ENCODE peak calls at places on chromosomes 5 and 9, in six cellular contexts. G is gastrocnemius medialis; E is cardiac muscle cell; H is astrocyte; N is ovary; L is CD4-positive, alpha-beta memory T cell. X is an unnamed sample.

GRCh38 chr9:121201045-121201737 is 478 bp downstream of the RAB14 start:
- DNase-seq in H (no peak), N (no peak), L (peak; percentile 56), E (peak; percentile 14), G (peak; percentile 6), X (peak; percentile 33)

GRCh38 chr5:74334034-74334433 is 306.5 kb downstream of the ENC1 start:
- DNase-seq in L (no peak), H (no peak), G (no peak), E (no peak), N (no peak), X (no peak)

GRCh38 chr5:56088967-56089829 is 94.4 kb upstream of the IL6ST start:
- DNase-seq in L (no peak), H (peak; percentile 83), N (no peak), E (peak; percentile 78), G (no peak), X (no peak)

GRCh38 chr9:108149346-108149745 is 659.8 kb upstream of the KLF4 start:
- DNase-seq in L (no peak), E (no peak), N (no peak), H (no peak), G (no peak), X (no peak)

GRCh38 chr9:93814561-93814960 is 140.6 kb downstream of the BARX1 start:
- DNase-seq in L (no peak), H (no peak), N (no peak), E (no peak), G (no peak), X (no peak)

GRCh38 chr5:136226401-136226800 is 33.4 kb upstream of the SMIM32 start:
- DNase-seq in G (no peak), E (no peak), H (no peak), N (no peak), L (no peak), X (no peak)

GRCh38 chr5:133907075-133907474 is 61.4 kb downstream of the C5orf15 start:
- DNase-seq in E (no peak), L (no peak), G (no peak), H (no peak), N (no peak), X (no peak)

GRCh38 chr9:107633375-107633774 is 143.8 kb upstream of the KLF4 start:
- DNase-seq in N (no peak), L (no peak), G (no peak), E (no peak), H (no peak), X (no peak)

GRCh38 chr9:85615792-85616191 is 126.0 kb downstream of the AGTPBP1 start:
- DNase-seq in L (no peak), H (no peak), G (no peak), N (no peak), E (no peak), X (no peak)

GRCh38 chr5:65861830-65862241 is 64.5 kb upstream of the ERBIN start:
- DNase-seq in L (no peak), G (no peak), H (peak; percentile 93), N (no peak), E (peak; percentile 81), X (no peak)

GRCh38 chr5:151820903-151821302 is 49.1 kb downstream of the G3BP1 start:
- DNase-seq in G (no peak), N (no peak), L (no peak), E (no peak), H (no peak), X (no peak)

GRCh38 chr9:438961-439768 is 224.5 kb downstream of the DOCK8 start:
- DNase-seq in H (no peak), G (no peak), L (no peak), E (peak; percentile 93), N (peak; percentile 23), X (no peak)

GRCh38 chr9:112443200-112443599 is 43.4 kb upstream of the KIAA1958 start:
- DNase-seq in L (peak; percentile 14), N (no peak), H (no peak), E (peak; percentile 41), G (no peak), X (peak; percentile 16)

GRCh38 chr5:79503794-79504495 is 10.0 kb downstream of the HOMER1 start:
- DNase-seq in G (no peak), L (no peak), H (no peak), N (no peak), E (no peak), X (no peak)

GRCh38 chr5:38663276-38663675 is 106.8 kb upstream of the LIFR start:
- DNase-seq in E (no peak), G (no peak), L (no peak), N (no peak), H (no peak), X (no peak)

GRCh38 chr5:140565024-140565779 is 574 bp downstream of the SLC35A4 start:
- DNase-seq in H (peak; percentile 26), G (no peak), L (no peak), N (no peak), E (peak; percentile 15), X (no peak)

GRCh38 chr5:140566665-140567064 is 2.0 kb downstream of the SLC35A4 start:
- DNase-seq in L (no peak), E (no peak), G (no peak), H (no peak), N (no peak), X (no peak)

GRCh38 chr5:140563554-140563953 is 844 bp downstream of the APBB3 start:
- DNase-seq in N (peak; percentile 52), L (no peak), G (no peak), H (no peak), E (no peak), X (no peak)

GRCh38 chr5:140565780-140566095 is 1.1 kb downstream of the SLC35A4 start:
- DNase-seq in G (no peak), N (no peak), L (no peak), E (peak; percentile 23), H (no peak), X (no peak)

DNA sequence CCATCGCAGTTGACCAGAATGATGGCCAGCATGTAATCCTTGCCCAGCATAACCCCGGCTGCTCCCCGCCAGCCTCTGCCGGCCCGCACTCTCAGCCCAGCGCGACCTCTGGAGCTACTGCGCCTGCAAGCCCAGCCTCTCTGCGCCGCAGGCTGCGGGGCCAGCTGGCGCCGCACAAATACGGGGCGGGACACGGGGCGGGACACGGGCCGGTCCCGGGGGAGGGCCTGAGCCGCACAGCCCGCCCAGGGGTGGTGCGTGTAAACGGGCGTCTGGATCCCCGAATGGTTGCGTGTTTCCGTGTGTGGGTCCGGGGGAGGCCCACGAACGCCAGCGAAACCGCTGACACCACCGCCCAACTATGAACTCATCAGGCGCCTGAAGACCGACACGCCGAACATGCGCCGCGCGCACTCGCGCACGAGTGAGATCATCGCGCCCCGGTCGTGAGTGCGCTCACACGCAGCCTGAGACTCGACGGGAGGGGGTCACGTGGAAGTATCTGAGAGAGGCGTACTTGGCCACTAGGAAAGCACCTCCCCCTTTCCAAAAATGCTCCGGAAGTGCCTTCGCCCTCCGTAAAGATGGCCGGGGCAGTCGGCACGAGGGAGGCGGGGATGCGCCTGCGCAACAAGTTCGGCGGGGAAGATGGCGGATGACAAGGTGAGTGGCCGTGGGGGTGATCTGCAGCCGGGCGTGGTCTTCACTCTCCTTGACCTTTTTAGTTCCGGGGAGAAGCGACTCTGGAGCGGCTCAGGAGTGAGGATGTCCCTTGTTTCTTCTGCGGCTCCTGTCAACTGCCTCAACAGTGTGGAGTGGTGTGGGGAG is at the start of the genes APBB3 and SLC35A4:
- DNase-seq in L (peak; percentile 100), N (peak; percentile 95), E (peak; percentile 99), H (peak; percentile 98), G (peak; percentile 98), X (peak; percentile 98)
- H3K4me1 ChIP-seq in L (peaks cover 42% of the 10 kb centered on the region), N (peaks cover 9% of the 10 kb centered on the region), E (peaks cover 14% of the 10 kb centered on the region), H (peaks cover 18% of the 10 kb centered on the region), G (peaks cover 62% of the 10 kb centered on the region), X (peaks cover 25% of the 10 kb centered on the region)

DNA sequence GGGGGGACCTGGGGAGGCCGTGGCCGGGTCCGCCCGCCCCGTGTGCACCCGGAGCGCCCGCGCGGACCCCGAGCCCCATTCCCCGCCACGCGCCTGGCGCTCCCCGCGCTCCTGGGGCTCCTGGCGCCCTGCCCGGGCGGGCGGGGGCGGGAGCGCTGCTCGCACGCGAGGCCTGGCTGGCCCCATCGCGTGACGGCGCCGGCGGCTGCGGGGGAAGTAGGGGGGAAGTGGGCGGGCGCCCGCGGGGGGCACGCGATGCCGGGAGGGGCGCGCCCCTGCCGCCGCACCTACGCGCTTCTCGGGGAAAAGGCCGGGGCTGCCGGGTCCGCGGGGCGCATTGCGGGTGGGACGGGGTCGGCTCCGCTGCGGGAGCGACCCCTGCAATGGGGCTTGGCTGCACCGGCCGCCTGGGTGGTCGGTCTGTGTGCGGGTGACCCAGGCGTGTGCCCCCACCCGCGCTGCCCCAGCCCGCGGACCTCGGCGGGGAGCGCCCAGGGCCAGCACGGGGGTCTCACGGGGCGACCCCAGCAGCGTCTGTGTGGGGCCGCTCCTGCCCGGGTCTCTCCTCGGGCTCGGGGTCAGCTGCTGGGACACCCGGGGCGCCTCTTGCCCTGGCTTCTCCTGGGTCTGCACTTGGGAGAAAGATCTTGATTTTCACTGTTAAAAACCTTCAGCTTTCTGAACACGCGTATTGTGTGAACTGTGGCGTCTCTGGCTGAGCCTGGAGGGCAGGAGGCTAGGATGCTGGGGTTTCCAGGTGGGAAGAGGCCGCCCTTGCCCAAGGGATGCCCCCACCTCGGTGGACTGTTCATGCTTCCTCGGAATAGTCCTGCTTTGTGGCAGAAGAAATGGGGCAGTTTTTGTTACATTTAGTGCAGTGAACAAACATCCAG is 52.4 kb downstream of the AHRR start:
- DNase-seq in E (peak; percentile 73), H (peak; percentile 46), G (no peak), N (peak; percentile 77), L (peak; percentile 32), X (no peak)
- H3K4me3 ChIP-seq in E (peak overlapping the region; percentile 26), H (peak overlapping the region; percentile 35), G (no peak overlapping the region), N (peak overlapping the region; percentile 32), L (no peak overlapping the region), X (no peak overlapping the region)

GRCh38 chr5:34490501-34491250 is 165.5 kb upstream of the RAI14 start:
- DNase-seq in N (no peak), L (no peak), E (peak; percentile 25), H (no peak), G (no peak), X (no peak)
- H3K27ac ChIP-seq in N (no peak overlapping the region), L (no peak overlapping the region), E (peak overlapping the region; percentile 90), H (no peak overlapping the region), G (no peak overlapping the region), X (no peak overlapping the region)

GRCh38 chr5:96121362-96121761 is 159.7 kb upstream of the ELL2 start:
- DNase-seq in L (no peak), G (no peak), N (no peak), H (no peak), E (no peak), X (no peak)
- H3K4me1 ChIP-seq in L (no peaks in the 10 kb centered on the region), G (peaks cover 6% of the 10 kb centered on the region), N (no peaks in the 10 kb centered on the region), H (no peaks in the 10 kb centered on the region), E (peaks cover 13% of the 10 kb centered on the region), X (no peaks in the 10 kb centered on the region)